ENCODE peak calls at places on chromosomes 1 and 21, in nine cellular contexts. One of them, this sample, is unnamed.

GRCh38 chr1:5917281-5917590 is 75.0 kb downstream of the NPHP4 start:
- DNase-seq in CD8-positive, alpha-beta T cell: no peak
- DNase-seq in heart left ventricle: no peak
- DNase-seq in left ventricle myocardium inferior: no peak
- DNase-seq in A549: no peak
- DNase-seq in NB4: no peak
- DNase-seq in lower lobe of right lung: no peak
- DNase-seq in astrocyte of the cerebellum: no peak
- DNase-seq in mucosa of descending colon: no peak
- DNase-seq in this sample: no peak

GRCh38 chr1:32335619-32335950 is 448 bp downstream of the MARCKSL1 start:
- DNase-seq in CD8-positive, alpha-beta T cell: no peak
- DNase-seq in heart left ventricle: no peak
- DNase-seq in left ventricle myocardium inferior: no peak
- DNase-seq in A549: no peak
- DNase-seq in NB4: no peak
- DNase-seq in lower lobe of right lung: no peak
- DNase-seq in astrocyte of the cerebellum: no peak
- DNase-seq in mucosa of descending colon: no peak
- DNase-seq in this sample: no peak

GRCh38 chr1:18668051-18668450 is 37.4 kb downstream of the PAX7 start:
- DNase-seq in CD8-positive, alpha-beta T cell: no peak
- DNase-seq in heart left ventricle: no peak
- DNase-seq in left ventricle myocardium inferior: no peak
- DNase-seq in A549: peak
- DNase-seq in NB4: no peak
- DNase-seq in lower lobe of right lung: no peak
- DNase-seq in astrocyte of the cerebellum: no peak
- DNase-seq in mucosa of descending colon: no peak
- DNase-seq in this sample: no peak

GRCh38 chr21:42844411-42845113 is 34.8 kb downstream of the WDR4 start:
- DNase-seq in CD8-positive, alpha-beta T cell: no peak
- DNase-seq in heart left ventricle: peak
- DNase-seq in left ventricle myocardium inferior: peak
- DNase-seq in A549: no peak
- DNase-seq in NB4: no peak
- DNase-seq in lower lobe of right lung: peak
- DNase-seq in astrocyte of the cerebellum: no peak
- DNase-seq in mucosa of descending colon: peak
- DNase-seq in this sample: peak

GRCh38 chr1:34784751-34785221 is 3.8 kb downstream of the GJB3 start:
- DNase-seq in CD8-positive, alpha-beta T cell: no peak
- DNase-seq in heart left ventricle: no peak
- DNase-seq in left ventricle myocardium inferior: no peak
- DNase-seq in A549: no peak
- DNase-seq in NB4: peak
- DNase-seq in lower lobe of right lung: no peak
- DNase-seq in astrocyte of the cerebellum: no peak
- DNase-seq in mucosa of descending colon: no peak
- DNase-seq in this sample: no peak

GRCh38 chr1:229689273-229689672 is 63.2 kb downstream of the URB2 start:
- DNase-seq in CD8-positive, alpha-beta T cell: no peak
- DNase-seq in heart left ventricle: no peak
- DNase-seq in left ventricle myocardium inferior: no peak
- DNase-seq in A549: no peak
- DNase-seq in NB4: no peak
- DNase-seq in lower lobe of right lung: peak
- DNase-seq in astrocyte of the cerebellum: no peak
- DNase-seq in mucosa of descending colon: no peak
- DNase-seq in this sample: no peak

GRCh38 chr1:30413111-30413440 is 310.3 kb downstream of the MATN1 start:
- DNase-seq in CD8-positive, alpha-beta T cell: peak
- DNase-seq in heart left ventricle: no peak
- DNase-seq in left ventricle myocardium inferior: no peak
- DNase-seq in A549: no peak
- DNase-seq in NB4: no peak
- DNase-seq in lower lobe of right lung: no peak
- DNase-seq in astrocyte of the cerebellum: no peak
- DNase-seq in mucosa of descending colon: no peak
- DNase-seq in this sample: no peak

GRCh38 chr1:158527190-158527815 is 26.9 kb downstream of the OR6Y1 start:
- DNase-seq in CD8-positive, alpha-beta T cell: no peak
- DNase-seq in heart left ventricle: no peak
- DNase-seq in left ventricle myocardium inferior: no peak
- DNase-seq in A549: peak
- DNase-seq in NB4: peak
- DNase-seq in lower lobe of right lung: no peak
- DNase-seq in astrocyte of the cerebellum: no peak
- DNase-seq in mucosa of descending colon: no peak
- DNase-seq in this sample: no peak

GRCh38 chr1:153390938-153391710 is at the start of gene S100A8:
- DNase-seq in CD8-positive, alpha-beta T cell: peak
- DNase-seq in heart left ventricle: peak
- DNase-seq in left ventricle myocardium inferior: peak
- DNase-seq in A549: no peak
- DNase-seq in NB4: peak
- DNase-seq in lower lobe of right lung: peak
- DNase-seq in astrocyte of the cerebellum: no peak
- DNase-seq in mucosa of descending colon: no peak
- DNase-seq in this sample: peak

GRCh38 chr1:171090604-171091003 is at the start of gene FMO3:
- DNase-seq in CD8-positive, alpha-beta T cell: no peak
- DNase-seq in heart left ventricle: no peak
- DNase-seq in left ventricle myocardium inferior: no peak
- DNase-seq in A549: no peak
- DNase-seq in NB4: no peak
- DNase-seq in lower lobe of right lung: no peak
- DNase-seq in astrocyte of the cerebellum: no peak
- DNase-seq in mucosa of descending colon: no peak
- DNase-seq in this sample: no peak

GRCh38 chr21:26965567-26966359 is 1.1 kb downstream of the ADAMTS5 start:
- DNase-seq in CD8-positive, alpha-beta T cell: no peak
- DNase-seq in heart left ventricle: peak
- DNase-seq in left ventricle myocardium inferior: peak
- DNase-seq in A549: no peak
- DNase-seq in NB4: no peak
- DNase-seq in lower lobe of right lung: peak
- DNase-seq in astrocyte of the cerebellum: no peak
- DNase-seq in mucosa of descending colon: peak
- DNase-seq in this sample: peak

GRCh38 chr1:18632218-18632588 is 1.6 kb downstream of the PAX7 start:
- DNase-seq in CD8-positive, alpha-beta T cell: no peak
- DNase-seq in heart left ventricle: no peak
- DNase-seq in left ventricle myocardium inferior: no peak
- DNase-seq in A549: no peak
- DNase-seq in NB4: no peak
- DNase-seq in lower lobe of right lung: no peak
- DNase-seq in astrocyte of the cerebellum: no peak
- DNase-seq in mucosa of descending colon: no peak
- DNase-seq in this sample: no peak

GRCh38 chr21:32330784-32331311 is 32.2 kb downstream of the MRAP start:
- DNase-seq in CD8-positive, alpha-beta T cell: no peak
- DNase-seq in heart left ventricle: no peak
- DNase-seq in left ventricle myocardium inferior: no peak
- DNase-seq in A549: no peak
- DNase-seq in NB4: no peak
- DNase-seq in lower lobe of right lung: no peak
- DNase-seq in astrocyte of the cerebellum: no peak
- DNase-seq in mucosa of descending colon: no peak
- DNase-seq in this sample: no peak
- H3K4me3 ChIP-seq in CD8-positive, alpha-beta T cell: no peak
- H3K4me3 ChIP-seq in heart left ventricle: no peak
- H3K4me3 ChIP-seq in left ventricle myocardium inferior: no peak
- H3K4me3 ChIP-seq in A549: no peak
- H3K4me3 ChIP-seq in NB4: no peak
- H3K4me3 ChIP-seq in lower lobe of right lung: no peak
- H3K4me3 ChIP-seq in astrocyte of the cerebellum: no peak
- H3K4me3 ChIP-seq in mucosa of descending colon: no peak
- H3K4me3 ChIP-seq in this sample: no peak

GRCh38 chr1:44339731-44340130 is 15.3 kb downstream of the ERI3 start:
- DNase-seq in CD8-positive, alpha-beta T cell: no peak
- DNase-seq in heart left ventricle: no peak
- DNase-seq in left ventricle myocardium inferior: no peak
- DNase-seq in A549: no peak
- DNase-seq in NB4: no peak
- DNase-seq in lower lobe of right lung: no peak
- DNase-seq in astrocyte of the cerebellum: no peak
- DNase-seq in mucosa of descending colon: no peak
- DNase-seq in this sample: no peak
- H3K4me3 ChIP-seq in CD8-positive, alpha-beta T cell: no peak
- H3K4me3 ChIP-seq in heart left ventricle: no peak
- H3K4me3 ChIP-seq in left ventricle myocardium inferior: no peak
- H3K4me3 ChIP-seq in A549: no peak
- H3K4me3 ChIP-seq in NB4: no peak
- H3K4me3 ChIP-seq in lower lobe of right lung: no peak
- H3K4me3 ChIP-seq in astrocyte of the cerebellum: no peak
- H3K4me3 ChIP-seq in mucosa of descending colon: no peak
- H3K4me3 ChIP-seq in this sample: no peak

GRCh38 chr1:172895761-172896160 is 155.0 kb downstream of the TNFSF18 start:
- DNase-seq in CD8-positive, alpha-beta T cell: no peak
- DNase-seq in heart left ventricle: no peak
- DNase-seq in left ventricle myocardium inferior: no peak
- DNase-seq in A549: peak
- DNase-seq in NB4: no peak
- DNase-seq in lower lobe of right lung: no peak
- DNase-seq in astrocyte of the cerebellum: no peak
- DNase-seq in mucosa of descending colon: no peak
- DNase-seq in this sample: no peak

GRCh38 chr1:172897738-172898137 is 153.0 kb downstream of the TNFSF18 start:
- DNase-seq in CD8-positive, alpha-beta T cell: no peak
- DNase-seq in heart left ventricle: no peak
- DNase-seq in left ventricle myocardium inferior: no peak
- DNase-seq in A549: no peak
- DNase-seq in NB4: no peak
- DNase-seq in lower lobe of right lung: no peak
- DNase-seq in astrocyte of the cerebellum: no peak
- DNase-seq in mucosa of descending colon: no peak
- DNase-seq in this sample: no peak

GRCh38 chr1:172893146-172893841 is 157.4 kb downstream of the TNFSF18 start:
- DNase-seq in CD8-positive, alpha-beta T cell: no peak
- DNase-seq in heart left ventricle: peak
- DNase-seq in left ventricle myocardium inferior: peak
- DNase-seq in A549: no peak
- DNase-seq in NB4: no peak
- DNase-seq in lower lobe of right lung: no peak
- DNase-seq in astrocyte of the cerebellum: no peak
- DNase-seq in mucosa of descending colon: no peak
- DNase-seq in this sample: no peak

GRCh38 chr1:172894345-172895049 is 156.2 kb downstream of the TNFSF18 start:
- DNase-seq in CD8-positive, alpha-beta T cell: no peak
- DNase-seq in heart left ventricle: no peak
- DNase-seq in left ventricle myocardium inferior: no peak
- DNase-seq in A549: no peak
- DNase-seq in NB4: no peak
- DNase-seq in lower lobe of right lung: no peak
- DNase-seq in astrocyte of the cerebellum: no peak
- DNase-seq in mucosa of descending colon: no peak
- DNase-seq in this sample: no peak

DNA sequence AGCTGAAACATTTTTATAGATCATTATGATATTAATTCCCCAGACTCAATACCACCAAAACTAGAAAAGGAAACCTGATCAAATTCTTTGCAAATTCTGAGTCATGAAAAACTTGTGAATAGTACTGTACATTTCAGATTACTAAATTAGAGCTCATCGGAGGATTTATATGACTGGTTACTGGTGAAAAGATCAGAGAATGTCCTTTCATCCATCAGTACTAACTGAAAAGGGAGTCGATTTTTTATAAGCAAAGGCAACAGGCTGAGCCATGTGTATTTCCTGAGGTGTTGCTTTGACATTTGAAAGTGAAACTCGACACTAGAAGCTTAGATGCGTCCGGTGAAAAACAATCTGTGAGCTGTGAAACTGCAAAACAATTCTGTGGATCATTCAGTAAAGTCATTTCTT is 155.7 kb downstream of the TNFSF18 start:
- DNase-seq in CD8-positive, alpha-beta T cell: no peak
- DNase-seq in heart left ventricle: no peak
- DNase-seq in left ventricle myocardium inferior: no peak
- DNase-seq in A549: no peak
- DNase-seq in NB4: no peak
- DNase-seq in lower lobe of right lung: no peak
- DNase-seq in astrocyte of the cerebellum: no peak
- DNase-seq in mucosa of descending colon: no peak
- DNase-seq in this sample: no peak
- H3K4me3 ChIP-seq in CD8-positive, alpha-beta T cell: peak
- H3K4me3 ChIP-seq in heart left ventricle: peak
- H3K4me3 ChIP-seq in left ventricle myocardium inferior: peak
- H3K4me3 ChIP-seq in A549: no peak
- H3K4me3 ChIP-seq in NB4: no peak
- H3K4me3 ChIP-seq in lower lobe of right lung: no peak
- H3K4me3 ChIP-seq in astrocyte of the cerebellum: no peak
- H3K4me3 ChIP-seq in mucosa of descending colon: no peak
- H3K4me3 ChIP-seq in this sample: no peak

GRCh38 chr1:20935717-20936116 is 148.6 kb upstream of the HP1BP3 start:
- DNase-seq in CD8-positive, alpha-beta T cell: no peak
- DNase-seq in heart left ventricle: no peak
- DNase-seq in left ventricle myocardium inferior: no peak
- DNase-seq in A549: no peak
- DNase-seq in NB4: no peak
- DNase-seq in lower lobe of right lung: no peak
- DNase-seq in astrocyte of the cerebellum: no peak
- DNase-seq in mucosa of descending colon: no peak
- DNase-seq in this sample: no peak

GRCh38 chr1:20931930-20932436 is 144.9 kb upstream of the HP1BP3 start:
- DNase-seq in CD8-positive, alpha-beta T cell: no peak
- DNase-seq in heart left ventricle: no peak
- DNase-seq in left ventricle myocardium inferior: no peak
- DNase-seq in A549: no peak
- DNase-seq in NB4: no peak
- DNase-seq in lower lobe of right lung: no peak
- DNase-seq in astrocyte of the cerebellum: no peak
- DNase-seq in mucosa of descending colon: no peak
- DNase-seq in this sample: no peak

GRCh38 chr1:20936216-20936615 is 149.1 kb upstream of the HP1BP3 start:
- DNase-seq in CD8-positive, alpha-beta T cell: no peak
- DNase-seq in heart left ventricle: no peak
- DNase-seq in left ventricle myocardium inferior: no peak
- DNase-seq in A549: no peak
- DNase-seq in NB4: no peak
- DNase-seq in lower lobe of right lung: no peak
- DNase-seq in astrocyte of the cerebellum: no peak
- DNase-seq in mucosa of descending colon: no peak
- DNase-seq in this sample: no peak

GRCh38 chr1:20932437-20932977 is 145.4 kb upstream of the HP1BP3 start:
- DNase-seq in CD8-positive, alpha-beta T cell: no peak
- DNase-seq in heart left ventricle: no peak
- DNase-seq in left ventricle myocardium inferior: no peak
- DNase-seq in A549: no peak
- DNase-seq in NB4: peak
- DNase-seq in lower lobe of right lung: no peak
- DNase-seq in astrocyte of the cerebellum: no peak
- DNase-seq in mucosa of descending colon: no peak
- DNase-seq in this sample: no peak

GRCh38 chr1:20936621-20937020 is 149.5 kb upstream of the HP1BP3 start:
- DNase-seq in CD8-positive, alpha-beta T cell: no peak
- DNase-seq in heart left ventricle: no peak
- DNase-seq in left ventricle myocardium inferior: no peak
- DNase-seq in A549: no peak
- DNase-seq in NB4: no peak
- DNase-seq in lower lobe of right lung: no peak
- DNase-seq in astrocyte of the cerebellum: no peak
- DNase-seq in mucosa of descending colon: no peak
- DNase-seq in this sample: no peak
- H3K4me3 ChIP-seq in CD8-positive, alpha-beta T cell: no peak
- H3K4me3 ChIP-seq in heart left ventricle: no peak
- H3K4me3 ChIP-seq in left ventricle myocardium inferior: no peak
- H3K4me3 ChIP-seq in A549: no peak
- H3K4me3 ChIP-seq in NB4: no peak
- H3K4me3 ChIP-seq in lower lobe of right lung: no peak
- H3K4me3 ChIP-seq in astrocyte of the cerebellum: no peak
- H3K4me3 ChIP-seq in mucosa of descending colon: no peak
- H3K4me3 ChIP-seq in this sample: no peak